ENCODE peak calls at places on chromosomes 3 and 15, in four cellular contexts. S is ovary, C is esophagus muscularis mucosa, I is stomach. T is an unnamed sample.
A peak's percentile ranks its signal among the peaks of the same experiment; 100 is the strongest.

GRCh38 chr3:23877324-23877980 is 39.3 kb downstream of the NKIRAS1 start:
- DNase-seq in C (no peak), S (no peak), I (no peak), T (no peak)

GRCh38 chr3:36989000-36989399 is 3.9 kb downstream of the EPM2AIP1 start:
- DNase-seq in S (no peak), C (no peak), I (no peak), T (no peak)

GRCh38 chr3:119891944-119892721 is 110.2 kb downstream of the NR1I2 start:
- DNase-seq in C (no peak), S (no peak), I (peak; percentile 26), T (no peak)

GRCh38 chr3:14460342-14461005 is 58.1 kb downstream of the SLC6A6 start:
- DNase-seq in S (peak; percentile 91), I (peak; percentile 88), C (no peak), T (no peak)

GRCh38 chr3:100068758-100069345 is 45.4 kb downstream of the FILIP1L start:
- DNase-seq in C (no peak), I (peak; percentile 80), S (peak; percentile 82), T (peak; percentile 82)

GRCh38 chr3:106678657-106679390 is 698.4 kb upstream of the CCDC54 start:
- DNase-seq in I (no peak), S (no peak), C (no peak), T (no peak)

GRCh38 chr15:48096813-48097212 is 24.0 kb upstream of the SLC24A5 start:
- DNase-seq in C (peak; percentile 39), I (no peak), S (no peak), T (no peak)

GRCh38 chr15:53197426-53197839 is 407.3 kb upstream of the ONECUT1 start:
- DNase-seq in I (peak; percentile 63), S (peak; percentile 43), C (no peak), T (no peak)

GRCh38 chr15:100863406-100864198 is 16.0 kb upstream of the ALDH1A3 start:
- DNase-seq in I (peak; percentile 43), S (peak; percentile 39), C (no peak), T (no peak)

GRCh38 chr15:67199881-67200763 is 54.3 kb downstream of the AAGAB start:
- DNase-seq in I (no peak), S (no peak), C (no peak), T (no peak)

GRCh38 chr3:133459400-133459799 is 59.5 kb downstream of the BFSP2 start:
- DNase-seq in I (peak; percentile 49), S (no peak), C (no peak), T (no peak)

GRCh38 chr3:51946796-51947195 is 4.6 kb downstream of the PARP3 start:
- DNase-seq in S (peak; percentile 23), I (no peak), C (no peak), T (no peak)

GRCh38 chr3:170414202-170414663 is 4.4 kb upstream of the CLDN11 start:
- DNase-seq in S (no peak), C (no peak), I (no peak), T (no peak)

GRCh38 chr3:56801151-56801596 is 575 bp downstream of the ARHGEF3 start:
- DNase-seq in S (peak; percentile 48), C (no peak), I (no peak), T (no peak)

GRCh38 chr3:86180696-86181095 is 810.3 kb downstream of the VGLL3 start:
- DNase-seq in S (no peak), C (no peak), I (no peak), T (no peak)

GRCh38 chr15:70382009-70382749 is 284.5 kb upstream of the TLE3 start:
- DNase-seq in I (no peak), S (no peak), C (peak; percentile 60), T (no peak)

GRCh38 chr3:123350971-123351370 is 97.9 kb downstream of the ADCY5 start:
- DNase-seq in S (peak; percentile 24), I (no peak), C (no peak), T (no peak)

GRCh38 chr3:184339016-184339415 is 1.6 kb downstream of the FAM131A start:
- DNase-seq in S (no peak), C (no peak), I (no peak), T (no peak)

GRCh38 chr3:30156586-30157498 is 449.6 kb upstream of the TGFBR2 start:
- DNase-seq in C (no peak), I (no peak), S (no peak), T (no peak)

GRCh38 chr3:31522152-31522551 is 10.6 kb upstream of the STT3B start:
- DNase-seq in C (no peak), S (no peak), I (no peak), T (no peak)

GRCh38 chr15:62147149-62148013 is 17.7 kb downstream of the C2CD4B start:
- DNase-seq in I (peak; percentile 49), C (peak; percentile 86), S (no peak), T (no peak)

GRCh38 chr3:148999806-149000205 is 8.5 kb downstream of the GYG1 start:
- DNase-seq in C (no peak), I (no peak), S (no peak), T (no peak)

GRCh38 chr15:51505251-51505650 is 117.3 kb downstream of the DMXL2 start:
- DNase-seq in C (no peak), S (no peak), I (no peak), T (no peak)

GRCh38 chr15:92624401-92624991 is 31.1 kb downstream of the FAM174B start:
- DNase-seq in C (no peak), I (peak; percentile 57), S (peak; percentile 61), T (no peak)

GRCh38 chr3:158058775-158059174 is 47.4 kb downstream of the SHOX2 start:
- DNase-seq in C (no peak), I (no peak), S (no peak), T (no peak)

GRCh38 chr3:112699436-112699978 is 58.6 kb upstream of the CCDC80 start:
- DNase-seq in I (no peak), C (no peak), S (no peak), T (no peak)

GRCh38 chr15:45993072-45993471 is 358.2 kb downstream of the SQOR start:
- DNase-seq in I (no peak), C (no peak), S (no peak), T (no peak)

GRCh38 chr3:185989511-185989910 is 51.7 kb upstream of the TRA2B start:
- DNase-seq in I (no peak), C (no peak), S (no peak), T (no peak)

GRCh38 chr15:89127054-89127702 is 38.9 kb downstream of the ABHD2 start:
- DNase-seq in S (no peak), C (no peak), I (no peak), T (no peak)

GRCh38 chr3:183449391-183449790 is 21.0 kb upstream of the MCF2L2 start:
- DNase-seq in I (no peak), S (no peak), C (no peak), T (no peak)

GRCh38 chr3:197507081-197507480 is 48.7 kb downstream of the BDH1 start:
- DNase-seq in C (no peak), S (no peak), I (no peak), T (no peak)

GRCh38 chr3:166283856-166284255 is 446.6 kb upstream of the BCHE start:
- DNase-seq in I (no peak), C (no peak), S (no peak), T (no peak)

GRCh38 chr3:152305075-152305474 is 36.3 kb downstream of the MBNL1 start:
- DNase-seq in S (no peak), C (no peak), I (no peak), T (no peak)

GRCh38 chr15:92097473-92098178 is 244.1 kb downstream of the SLCO3A1 start:
- DNase-seq in I (peak; percentile 50), C (no peak), S (no peak), T (no peak)

GRCh38 chr15:36358094-36358961 is 221.1 kb upstream of the CDIN1 start:
- DNase-seq in I (no peak), C (no peak), S (no peak), T (no peak)
- TF ChIP-seq EP300 in I (no peak), C (no peak), S (no peak), T (no peak)

GRCh38 chr3:21041621-21042020 is 709.4 kb downstream of the ZNF385D start:
- DNase-seq in S (no peak), I (no peak), C (no peak), T (no peak)

GRCh38 chr3:21042184-21042583 is 708.8 kb downstream of the ZNF385D start:
- DNase-seq in S (no peak), C (no peak), I (no peak), T (no peak)

DNA sequence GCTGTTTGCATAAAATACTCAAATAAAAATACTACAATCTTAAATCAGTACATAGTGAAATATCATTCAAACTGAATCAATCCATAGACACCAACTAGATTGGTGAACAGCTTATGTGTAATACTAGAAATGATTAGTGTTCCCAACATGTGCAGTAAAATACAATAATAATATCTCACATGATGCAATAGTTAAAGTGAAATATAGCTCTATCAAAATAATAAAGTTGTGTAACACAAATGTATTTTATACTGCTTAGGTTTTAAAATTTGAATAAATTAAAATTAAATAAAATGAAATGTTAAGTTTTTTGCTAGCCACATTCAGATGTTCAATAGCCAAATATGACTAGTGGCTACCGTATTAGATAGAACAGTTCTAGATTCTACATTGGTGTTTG is 714.1 kb downstream of the ZNF385D start:
- DNase-seq in S (no peak), I (no peak), C (no peak), T (no peak)
- TF ChIP-seq CTCF in S (no peak), I (no peak), C (no peak), T (no peak)

GRCh38 chr3:146521356-146521755 is 23.1 kb downstream of the PLSCR1 start:
- DNase-seq in C (no peak), S (no peak), I (no peak), T (no peak)

GRCh38 chr3:146523536-146523935 is 20.9 kb downstream of the PLSCR1 start:
- DNase-seq in C (no peak), I (no peak), S (no peak), T (no peak)

GRCh38 chr3:146513386-146514051 is 30.9 kb downstream of the PLSCR1 start:
- DNase-seq in S (no peak), C (no peak), I (no peak), T (no peak)

GRCh38 chr3:146519810-146520209 is 24.6 kb downstream of the PLSCR1 start:
- DNase-seq in S (no peak), I (no peak), C (no peak), T (no peak)

GRCh38 chr3:146517684-146518435 is 26.5 kb downstream of the PLSCR1 start:
- DNase-seq in I (no peak), S (no peak), C (no peak), T (no peak)
- TF ChIP-seq EP300 in I (no peak), S (no peak), C (no peak), T (no peak)

GRCh38 chr3:22089284-22089683 is 338.3 kb upstream of the ZNF385D start:
- DNase-seq in C (no peak), S (no peak), I (no peak), T (no peak)
- TF ChIP-seq CTCF in C (peak; percentile 38), S (no peak), I (peak; percentile 31), T (no peak)

GRCh38 chr3:195117978-195118581 is 152.9 kb downstream of the XXYLT1 start:
- DNase-seq in C (no peak), S (no peak), I (peak; percentile 80), T (no peak)
- TF ChIP-seq EP300 in C (no peak), S (no peak), I (no peak), T (no peak)

DNA sequence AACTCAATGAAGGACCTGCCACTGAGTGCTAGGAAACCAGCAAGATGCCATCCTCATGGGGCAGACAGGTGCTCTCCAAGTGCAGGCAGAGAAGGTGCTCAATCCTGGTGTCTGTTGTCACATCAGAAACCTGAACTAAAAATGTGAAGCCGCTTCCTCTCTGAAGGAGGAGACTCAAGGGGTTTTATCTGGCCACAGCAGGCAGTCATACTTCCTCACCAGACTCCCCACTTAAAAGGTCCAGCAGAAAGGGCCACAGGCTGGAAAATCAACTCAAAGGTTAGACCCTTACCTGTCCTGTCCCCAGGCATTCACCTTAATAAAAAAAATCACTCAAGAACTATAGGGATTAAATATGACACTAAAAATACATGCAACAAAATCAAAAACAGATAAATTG is 4.8 kb downstream of the CCDC12 start:
- DNase-seq in S (no peak), I (no peak), C (no peak), T (no peak)
- TF ChIP-seq CTCF in S (no peak), I (no peak), C (no peak), T (no peak)